ENCODE peak calls at places on chromosomes 4 and X, in six cellular contexts. V is activated naive CD4-positive, alpha-beta T cell treated with anti-CD3 and anti-CD28 coated beads, Interleukin-2, amount 50 U/mL, for 72 hours; Z is astrocyte of the cerebellum; K is AG08395; S is fibroblast of mammary gland; L is GM03348. D is an unnamed sample.

GRCh38 chr4:57591073-57591472 is 480.9 kb upstream of the IGFBP7 start:
- DNase-seq in Z (no peak), L (no peak), V (no peak), S (no peak), K (no peak), D (no peak)

GRCh38 chr4:150569384-150569987 is 12.5 kb upstream of the MAB21L2 start:
- DNase-seq in K (peak), L (no peak), Z (peak), S (peak), V (no peak), D (no peak)

GRCh38 chrX:23888887-23889501 is 18.7 kb downstream of the APOO start:
- DNase-seq in K (no peak), V (no peak), Z (no peak), L (peak), S (peak), D (no peak)

GRCh38 chr4:5932021-5932553 is 39.2 kb upstream of the CRMP1 start:
- DNase-seq in V (no peak), L (no peak), S (no peak), K (no peak), Z (no peak), D (no peak)

GRCh38 chr4:8587469-8588195 is 4.9 kb upstream of the CPZ start:
- DNase-seq in K (no peak), V (no peak), S (no peak), Z (no peak), L (no peak), D (peak)

GRCh38 chr4:4606321-4606720 is 64.5 kb upstream of the STX18 start:
- DNase-seq in L (peak), K (peak), V (no peak), Z (no peak), S (peak), D (no peak)

GRCh38 chrX:49269010-49269767 is 404 bp upstream of the PPP1R3F start:
- DNase-seq in S (peak), V (peak), Z (peak), K (peak), L (peak), D (peak)

GRCh38 chr4:31125496-31125895 is 405.3 kb downstream of the PCDH7 start:
- DNase-seq in K (no peak), L (no peak), V (no peak), S (no peak), Z (no peak), D (no peak)

GRCh38 chr4:18931643-18932373 is 910.3 kb upstream of the LCORL start:
- DNase-seq in K (no peak), S (no peak), V (no peak), L (no peak), Z (no peak), D (no peak)

GRCh38 chrX:72584165-72584564 is 11.5 kb upstream of the HDAC8 start:
- DNase-seq in Z (no peak), V (no peak), L (no peak), S (no peak), K (no peak), D (no peak)

GRCh38 chr4:4203688-4204400 is 22.9 kb downstream of the OTOP1 start:
- DNase-seq in L (no peak), V (no peak), K (no peak), Z (no peak), S (no peak), D (no peak)

GRCh38 chr4:106746451-106746850 is 289.7 kb downstream of the DKK2 start:
- DNase-seq in Z (no peak), K (peak), V (no peak), S (peak), L (peak), D (no peak)

GRCh38 chr4:21012851-21013331 is 312.6 kb downstream of the PACRGL start:
- DNase-seq in K (no peak), L (no peak), V (no peak), S (peak), Z (no peak), D (no peak)

GRCh38 chrX:140764401-140764919 is 54.9 kb downstream of the LINC00632 start:
- DNase-seq in V (no peak), Z (no peak), S (peak), L (peak), K (peak), D (peak)

GRCh38 chr4:140834866-140835495 is 78.8 kb upstream of the TBC1D9 start:
- DNase-seq in K (no peak), Z (no peak), V (no peak), S (no peak), L (no peak), D (no peak)

GRCh38 chr4:145230726-145231125 is 50.3 kb upstream of the OTUD4 start:
- DNase-seq in Z (no peak), L (peak), S (peak), K (peak), V (no peak), D (no peak)

GRCh38 chr4:74543983-74544382 is 99.0 kb downstream of the AREG start:
- DNase-seq in K (peak), L (peak), S (peak), Z (no peak), V (no peak), D (no peak)

GRCh38 chr4:105714071-105714521 is 5.5 kb downstream of the GSTCD start:
- DNase-seq in L (peak), V (no peak), Z (no peak), K (no peak), S (peak), D (no peak)

GRCh38 chr4:148286043-148286442 is 156.2 kb downstream of the NR3C2 start:
- DNase-seq in S (no peak), V (no peak), K (no peak), Z (no peak), L (no peak), D (no peak)

GRCh38 chr4:25439913-25440477 is 62.9 kb downstream of the ANAPC4 start:
- DNase-seq in S (peak), L (peak), K (peak), V (no peak), Z (peak), D (peak)

GRCh38 chr4:186726440-186727148 is 2.9 kb upstream of the FAT1 start:
- DNase-seq in K (peak), V (no peak), S (peak), L (peak), Z (peak), D (peak)

GRCh38 chr4:9898596-9899345 is 117.3 kb downstream of the DRD5 start:
- DNase-seq in K (peak), V (no peak), S (peak), L (peak), Z (no peak), D (no peak)

GRCh38 chr4:76206222-76206942 is 7.2 kb downstream of the SCARB2 start:
- DNase-seq in K (peak), V (no peak), S (peak), Z (no peak), L (peak), D (no peak)

GRCh38 chr4:21979196-21979595 is 30.6 kb upstream of the KCNIP4 start:
- DNase-seq in S (no peak), V (no peak), K (no peak), L (peak), Z (no peak), D (no peak)

D was measured in tibial artery.